ENCODE peak calls at places on chromosome 22, in five cellular contexts. One of them, this sample, is unnamed. For H3K36me3, the result is how much of the 10 kb centered on the place peaks cover.

GRCh38 chr22:44618400-44618799 is 83.6 kb upstream of the PRR5 start:
- DNase-seq in fibroblast of lung: no peak
- DNase-seq in psoas muscle: peak
- DNase-seq in mammary epithelial cell: no peak
- DNase-seq in transverse colon: no peak
- DNase-seq in this sample: no peak

GRCh38 chr22:32987081-32987631 is 71.0 kb downstream of the SYN3 start:
- DNase-seq in psoas muscle: no peak
- DNase-seq in transverse colon: no peak
- DNase-seq in mammary epithelial cell: peak
- DNase-seq in fibroblast of lung: peak
- DNase-seq in this sample: no peak

GRCh38 chr22:32904044-32904443 is 102.5 kb downstream of the TIMP3 start:
- DNase-seq in psoas muscle: no peak
- DNase-seq in fibroblast of lung: peak
- DNase-seq in transverse colon: peak
- DNase-seq in mammary epithelial cell: peak
- DNase-seq in this sample: no peak

GRCh38 chr22:23683545-23683944 is 7.3 kb upstream of the RGL4 start:
- DNase-seq in mammary epithelial cell: no peak
- DNase-seq in transverse colon: no peak
- DNase-seq in psoas muscle: no peak
- DNase-seq in fibroblast of lung: no peak
- DNase-seq in this sample: no peak

GRCh38 chr22:43985532-43985931 is 30.3 kb downstream of the SAMM50 start:
- DNase-seq in psoas muscle: peak
- DNase-seq in fibroblast of lung: no peak
- DNase-seq in mammary epithelial cell: no peak
- DNase-seq in transverse colon: no peak
- DNase-seq in this sample: no peak

GRCh38 chr22:23386822-23387580 is 193.1 kb downstream of the IGLL1 start:
- DNase-seq in mammary epithelial cell: no peak
- DNase-seq in transverse colon: no peak
- DNase-seq in psoas muscle: no peak
- DNase-seq in fibroblast of lung: no peak
- DNase-seq in this sample: no peak

GRCh38 chr22:24424001-24424900 is 3.1 kb upstream of the ADORA2A start:
- DNase-seq in psoas muscle: peak
- DNase-seq in fibroblast of lung: no peak
- DNase-seq in mammary epithelial cell: no peak
- DNase-seq in transverse colon: no peak
- DNase-seq in this sample: no peak

GRCh38 chr22:48894064-48894671 is 933.5 kb downstream of the BRD1 start:
- DNase-seq in psoas muscle: no peak
- DNase-seq in transverse colon: no peak
- DNase-seq in mammary epithelial cell: no peak
- DNase-seq in fibroblast of lung: no peak
- DNase-seq in this sample: no peak

GRCh38 chr22:45742866-45743450 is 71.3 kb downstream of the ATXN10 start:
- DNase-seq in fibroblast of lung: no peak
- DNase-seq in psoas muscle: peak
- DNase-seq in transverse colon: no peak
- DNase-seq in mammary epithelial cell: peak
- DNase-seq in this sample: no peak

GRCh38 chr22:44575344-44576268 is 77.6 kb upstream of the RTL6 start:
- DNase-seq in psoas muscle: peak
- DNase-seq in fibroblast of lung: no peak
- DNase-seq in transverse colon: no peak
- DNase-seq in mammary epithelial cell: no peak
- DNase-seq in this sample: no peak

GRCh38 chr22:48955351-48956311 is 872.0 kb downstream of the BRD1 start:
- DNase-seq in fibroblast of lung: no peak
- DNase-seq in mammary epithelial cell: no peak
- DNase-seq in transverse colon: peak
- DNase-seq in psoas muscle: no peak
- DNase-seq in this sample: no peak

GRCh38 chr22:42967933-42968332 is 47.0 kb downstream of the PACSIN2 start:
- DNase-seq in fibroblast of lung: no peak
- DNase-seq in mammary epithelial cell: no peak
- DNase-seq in transverse colon: peak
- DNase-seq in psoas muscle: peak
- DNase-seq in this sample: peak

GRCh38 chr22:25054943-25055511 is 102.5 kb downstream of the KIAA1671 start:
- DNase-seq in fibroblast of lung: peak
- DNase-seq in transverse colon: no peak
- DNase-seq in mammary epithelial cell: no peak
- DNase-seq in psoas muscle: no peak
- DNase-seq in this sample: no peak

GRCh38 chr22:27723150-27723549 is 78.4 kb downstream of the MN1 start:
- DNase-seq in mammary epithelial cell: no peak
- DNase-seq in psoas muscle: no peak
- DNase-seq in transverse colon: no peak
- DNase-seq in fibroblast of lung: no peak
- DNase-seq in this sample: no peak

GRCh38 chr22:36332623-36333331 is 55.0 kb downstream of the MYH9 start:
- DNase-seq in mammary epithelial cell: peak
- DNase-seq in transverse colon: peak
- DNase-seq in fibroblast of lung: peak
- DNase-seq in psoas muscle: no peak
- DNase-seq in this sample: no peak

GRCh38 chr22:22085702-22086500 is 103.3 kb upstream of the TOP3B start:
- DNase-seq in psoas muscle: no peak
- DNase-seq in fibroblast of lung: peak
- DNase-seq in transverse colon: no peak
- DNase-seq in mammary epithelial cell: peak
- DNase-seq in this sample: no peak

GRCh38 chr22:26416670-26417270 is 12.3 kb upstream of the ASPHD2 start:
- DNase-seq in psoas muscle: no peak
- DNase-seq in transverse colon: no peak
- DNase-seq in fibroblast of lung: peak
- DNase-seq in mammary epithelial cell: peak
- DNase-seq in this sample: no peak

GRCh38 chr22:31286360-31287255 is 5.7 kb downstream of the PIK3IP1 start:
- DNase-seq in transverse colon: peak
- DNase-seq in fibroblast of lung: no peak
- DNase-seq in psoas muscle: no peak
- DNase-seq in mammary epithelial cell: no peak
- DNase-seq in this sample: no peak

GRCh38 chr22:23591203-23591791 is 11.2 kb upstream of the IGLL1 start:
- DNase-seq in transverse colon: peak
- DNase-seq in fibroblast of lung: peak
- DNase-seq in mammary epithelial cell: peak
- DNase-seq in psoas muscle: no peak
- DNase-seq in this sample: peak

GRCh38 chr22:36377022-36377631 is 10.6 kb downstream of the MYH9 start:
- DNase-seq in fibroblast of lung: no peak
- DNase-seq in psoas muscle: no peak
- DNase-seq in mammary epithelial cell: no peak
- DNase-seq in transverse colon: no peak
- DNase-seq in this sample: no peak

GRCh38 chr22:27765706-27766291 is 35.8 kb downstream of the MN1 start:
- DNase-seq in transverse colon: no peak
- DNase-seq in fibroblast of lung: no peak
- DNase-seq in mammary epithelial cell: no peak
- DNase-seq in psoas muscle: no peak
- DNase-seq in this sample: no peak

GRCh38 chr22:35561796-35562526 is 21.3 kb downstream of the RASD2 start:
- DNase-seq in fibroblast of lung: peak
- DNase-seq in psoas muscle: no peak
- DNase-seq in mammary epithelial cell: peak
- DNase-seq in transverse colon: no peak
- DNase-seq in this sample: no peak

GRCh38 chr22:17119481-17120202 is 1.5 kb downstream of the TMEM121B start:
- DNase-seq in mammary epithelial cell: no peak
- DNase-seq in fibroblast of lung: no peak
- DNase-seq in transverse colon: peak
- DNase-seq in psoas muscle: peak
- DNase-seq in this sample: peak

GRCh38 chr22:28953976-28954880 is 70.9 kb downstream of the ZNRF3 start:
- DNase-seq in transverse colon: no peak
- DNase-seq in psoas muscle: no peak
- DNase-seq in mammary epithelial cell: no peak
- DNase-seq in fibroblast of lung: no peak
- DNase-seq in this sample: no peak

GRCh38 chr22:35742342-35743100 is 24.8 kb downstream of the APOL5 start:
- DNase-seq in fibroblast of lung: peak
- DNase-seq in psoas muscle: no peak
- DNase-seq in transverse colon: no peak
- DNase-seq in mammary epithelial cell: peak
- DNase-seq in this sample: no peak

GRCh38 chr22:42919199-42919598 is 62.1 kb upstream of the ARFGAP3 start:
- DNase-seq in mammary epithelial cell: peak
- DNase-seq in fibroblast of lung: peak
- DNase-seq in transverse colon: no peak
- DNase-seq in psoas muscle: no peak
- DNase-seq in this sample: no peak

GRCh38 chr22:23245045-23245798 is 64.9 kb downstream of the BCR start:
- DNase-seq in mammary epithelial cell: peak
- DNase-seq in psoas muscle: peak
- DNase-seq in transverse colon: no peak
- DNase-seq in fibroblast of lung: peak
- DNase-seq in this sample: no peak

GRCh38 chr22:46556775-46557174 is 19.4 kb upstream of the CELSR1 start:
- DNase-seq in transverse colon: no peak
- DNase-seq in fibroblast of lung: no peak
- DNase-seq in mammary epithelial cell: no peak
- DNase-seq in psoas muscle: peak
- DNase-seq in this sample: no peak

GRCh38 chr22:44732017-44732561 is 20.3 kb upstream of the ARHGAP8 start:
- DNase-seq in mammary epithelial cell: no peak
- DNase-seq in transverse colon: no peak
- DNase-seq in psoas muscle: no peak
- DNase-seq in fibroblast of lung: no peak
- DNase-seq in this sample: no peak

GRCh38 chr22:44332946-44333345 is 20.2 kb upstream of the SHISAL1 start:
- DNase-seq in mammary epithelial cell: no peak
- DNase-seq in fibroblast of lung: no peak
- DNase-seq in transverse colon: no peak
- DNase-seq in psoas muscle: no peak
- DNase-seq in this sample: no peak

GRCh38 chr22:24566899-24567511 is 11.2 kb downstream of the SNRPD3 start:
- DNase-seq in psoas muscle: no peak
- DNase-seq in fibroblast of lung: no peak
- DNase-seq in transverse colon: no peak
- DNase-seq in mammary epithelial cell: no peak
- DNase-seq in this sample: no peak

GRCh38 chr22:45455212-45455611 is 41.7 kb downstream of the RIBC2 start:
- DNase-seq in transverse colon: no peak
- DNase-seq in psoas muscle: peak
- DNase-seq in mammary epithelial cell: no peak
- DNase-seq in fibroblast of lung: no peak
- DNase-seq in this sample: no peak

GRCh38 chr22:45994516-45995404 is 17.8 kb upstream of the WNT7B start:
- DNase-seq in fibroblast of lung: no peak
- DNase-seq in transverse colon: peak
- DNase-seq in psoas muscle: peak
- DNase-seq in mammary epithelial cell: peak
- DNase-seq in this sample: peak

GRCh38 chr22:30078320-30079311 is 1.6 kb upstream of the HORMAD2 start:
- DNase-seq in transverse colon: no peak
- DNase-seq in fibroblast of lung: no peak
- DNase-seq in psoas muscle: no peak
- DNase-seq in mammary epithelial cell: peak
- DNase-seq in this sample: no peak

DNA sequence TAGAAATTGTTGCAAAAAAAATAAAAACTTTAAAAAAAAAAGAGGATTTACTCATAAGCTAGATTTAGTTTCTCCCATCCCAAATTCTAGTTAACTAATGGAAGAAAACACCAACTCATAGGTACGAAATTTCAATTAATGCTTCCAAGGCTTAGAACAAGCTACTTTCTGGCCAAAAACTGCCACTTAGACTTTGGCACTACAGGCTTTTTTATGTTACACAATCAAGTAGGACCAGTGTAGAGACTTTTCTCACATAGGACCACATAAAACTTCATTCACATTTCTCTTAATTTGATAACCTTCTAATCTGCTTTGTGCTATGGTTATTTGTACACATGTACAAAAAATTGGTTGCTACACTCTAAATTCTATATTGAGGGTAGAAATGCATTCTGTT is 3.1 kb downstream of the ST13 start:
- DNase-seq in fibroblast of lung: no peak
- DNase-seq in psoas muscle: no peak
- DNase-seq in mammary epithelial cell: no peak
- DNase-seq in transverse colon: no peak
- DNase-seq in this sample: no peak
- H3K4me3 ChIP-seq in fibroblast of lung: peak
- H3K4me3 ChIP-seq in psoas muscle: peak
- H3K4me3 ChIP-seq in mammary epithelial cell: peak
- H3K4me3 ChIP-seq in transverse colon: no peak
- H3K4me3 ChIP-seq in this sample: peak

DNA sequence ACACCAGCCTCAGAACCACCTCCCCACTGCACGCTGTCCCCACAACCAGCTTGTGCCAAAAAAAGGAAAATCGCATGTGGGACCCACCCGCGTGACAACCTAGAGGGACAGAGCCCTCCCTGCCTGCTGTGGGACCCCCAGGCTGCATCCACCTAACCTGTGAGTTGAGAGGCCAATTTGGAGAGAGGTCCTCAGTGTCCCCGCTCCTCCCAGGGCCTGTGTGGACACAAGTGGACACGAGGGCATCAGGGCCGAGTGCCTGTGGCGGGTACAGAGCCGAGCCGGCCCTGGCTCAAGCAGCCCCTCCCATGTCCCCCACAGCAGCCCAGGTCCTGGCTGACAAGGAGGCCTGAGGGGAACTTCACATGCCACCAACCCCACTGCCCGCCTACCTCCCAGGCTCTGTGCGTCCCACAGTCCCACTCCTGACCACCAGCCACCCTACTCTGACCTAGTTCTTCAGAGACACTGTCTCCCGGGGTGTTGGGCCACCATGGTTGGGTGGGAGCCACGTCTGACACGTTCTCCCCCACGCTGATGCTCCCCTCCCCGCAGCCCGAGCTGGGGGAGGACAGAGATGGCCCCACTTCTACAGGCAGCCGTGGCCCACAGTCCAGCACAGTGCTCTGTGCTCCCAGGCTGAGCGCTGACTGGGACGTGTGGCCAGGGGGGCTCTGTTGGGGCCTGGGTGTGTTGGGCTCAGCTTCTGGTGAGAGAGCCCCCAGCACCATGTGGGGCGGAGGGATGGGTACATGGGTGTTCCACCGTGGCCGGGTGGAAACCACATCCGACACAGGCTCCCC is 19.2 kb downstream of the SELENOO start:
- DNase-seq in fibroblast of lung: no peak
- DNase-seq in mammary epithelial cell: no peak
- DNase-seq in transverse colon: no peak
- DNase-seq in psoas muscle: no peak
- DNase-seq in this sample: no peak
- H3K36me3 ChIP-seq in fibroblast of lung: half or more
- H3K36me3 ChIP-seq in mammary epithelial cell: under half
- H3K36me3 ChIP-seq in transverse colon: under half
- H3K36me3 ChIP-seq in psoas muscle: under half
- H3K36me3 ChIP-seq in this sample: half or more

GRCh38 chr22:37842015-37842793 is 1.9 kb downstream of the ANKRD54 start:
- DNase-seq in psoas muscle: no peak
- DNase-seq in fibroblast of lung: no peak
- DNase-seq in mammary epithelial cell: no peak
- DNase-seq in transverse colon: no peak
- DNase-seq in this sample: no peak
- H3K4me3 ChIP-seq in psoas muscle: peak
- H3K4me3 ChIP-seq in fibroblast of lung: no peak
- H3K4me3 ChIP-seq in mammary epithelial cell: no peak
- H3K4me3 ChIP-seq in transverse colon: no peak
- H3K4me3 ChIP-seq in this sample: peak

GRCh38 chr22:19917389-19918138 is 24.0 kb upstream of the COMT start:
- DNase-seq in fibroblast of lung: no peak
- DNase-seq in mammary epithelial cell: no peak
- DNase-seq in psoas muscle: no peak
- DNase-seq in transverse colon: no peak
- DNase-seq in this sample: no peak
- H3K36me3 ChIP-seq in fibroblast of lung: under half
- H3K36me3 ChIP-seq in mammary epithelial cell: under half
- H3K36me3 ChIP-seq in psoas muscle: under half
- H3K36me3 ChIP-seq in transverse colon: under half
- H3K36me3 ChIP-seq in this sample: half or more